ENCODE peak calls at places on chromosomes 6 and 20, in seven cellular contexts. Z is stimulated activated CD4-positive, alpha-beta T cell treated with anti-CD3 and anti-CD28 coated beads, TNF-alpha, amount 100 ng/mL, for 4 hours; X is epithelial cell of prostate; D is GDM1; O is activated CD4-positive, CD25-positive, alpha-beta regulatory T cell treated with anti-CD3 and anti-CD28 coated beads, Interleukin-2, amount 50 U/mL, for 16 hours; I is GM04504; J is kidney. A is an unnamed sample.

GRCh38 chr20:62002882-62003480 is 62.7 kb downstream of the TAF4 start:
- DNase-seq in Z (no peak), X (no peak), D (no peak), O (no peak), I (no peak), J (no peak), A (no peak)

GRCh38 chr6:38599261-38599660 is 40.5 kb downstream of the BTBD9 start:
- DNase-seq in Z (no peak), X (no peak), D (no peak), O (no peak), I (no peak), J (no peak), A (no peak)

GRCh38 chr6:2229742-2230141 is 15.7 kb downstream of the GMDS start:
- DNase-seq in Z (no peak), X (no peak), D (no peak), O (no peak), I (no peak), J (no peak), A (no peak)

GRCh38 chr20:20737158-20737557 is 24.7 kb upstream of the RALGAPA2 start:
- DNase-seq in Z (no peak), X (no peak), D (no peak), O (no peak), I (no peak), J (no peak), A (no peak)

GRCh38 chr6:1313755-1314503 is 2.0 kb downstream of the FOXQ1 start:
- DNase-seq in Z (no peak), X (no peak), D (no peak), O (no peak), I (no peak), J (peak), A (no peak)

GRCh38 chr6:132161283-132161682 is 210.1 kb upstream of the CCN2 start:
- DNase-seq in Z (no peak), X (no peak), D (peak), O (no peak), I (peak), J (no peak), A (no peak)

GRCh38 chr20:45097485-45098095 is 3.3 kb downstream of the KCNS1 start:
- DNase-seq in Z (no peak), X (no peak), D (no peak), O (no peak), I (no peak), J (no peak), A (no peak)

GRCh38 chr6:5438882-5439584 is 177.7 kb downstream of the FARS2 start:
- DNase-seq in Z (no peak), X (no peak), D (no peak), O (no peak), I (no peak), J (no peak), A (no peak)

GRCh38 chr6:114096553-114097172 is 125.7 kb upstream of the HDAC2 start:
- DNase-seq in Z (no peak), X (no peak), D (no peak), O (no peak), I (no peak), J (no peak), A (no peak)

GRCh38 chr6:124795879-124796838 is 166.1 kb upstream of the RNF217 start:
- DNase-seq in Z (no peak), X (no peak), D (no peak), O (no peak), I (peak), J (no peak), A (no peak)

GRCh38 chr6:24775520-24776058 is 852 bp downstream of the GMNN start:
- DNase-seq in Z (no peak), X (no peak), D (no peak), O (no peak), I (no peak), J (no peak), A (no peak)

GRCh38 chr20:62362991-62363919 is 3.9 kb downstream of the LAMA5 start:
- DNase-seq in Z (no peak), X (no peak), D (no peak), O (no peak), I (no peak), J (peak), A (no peak)

GRCh38 chr6:94501546-94501945 is 1075.8 kb upstream of the MANEA start:
- DNase-seq in Z (no peak), X (peak), D (no peak), O (no peak), I (no peak), J (no peak), A (no peak)

GRCh38 chr20:57065646-57066045 is 200.8 kb downstream of the BMP7 start:
- DNase-seq in Z (no peak), X (no peak), D (no peak), O (no peak), I (no peak), J (no peak), A (no peak)

GRCh38 chr6:26199773-26200728 is 112.8 kb downstream of the HFE start:
- DNase-seq in Z (no peak), X (no peak), D (no peak), O (no peak), I (no peak), J (no peak), A (no peak)

GRCh38 chr20:48858075-48858790 is 30.4 kb upstream of the PREX1 start:
- DNase-seq in Z (no peak), X (no peak), D (no peak), O (no peak), I (no peak), J (no peak), A (no peak)

GRCh38 chr20:1391640-1392442 is 1.0 kb downstream of the FKBP1A start:
- DNase-seq in Z (no peak), X (no peak), D (no peak), O (no peak), I (no peak), J (no peak), A (no peak)

GRCh38 chr6:151081658-151082057 is 158.1 kb upstream of the AKAP12 start:
- DNase-seq in Z (no peak), X (no peak), D (no peak), O (no peak), I (no peak), J (no peak), A (no peak)

GRCh38 chr20:63682384-63683139 is 13.9 kb upstream of the TNFRSF6B start:
- DNase-seq in Z (no peak), X (peak), D (no peak), O (no peak), I (peak), J (peak), A (peak)

GRCh38 chr6:83884523-83884922 is 25.0 kb downstream of the CYB5R4 start:
- DNase-seq in Z (no peak), X (no peak), D (no peak), O (no peak), I (no peak), J (no peak), A (no peak)

GRCh38 chr6:100657678-100658330 is 193.1 kb upstream of the SIM1 start:
- DNase-seq in Z (no peak), X (no peak), D (no peak), O (no peak), I (no peak), J (no peak), A (no peak)

GRCh38 chr20:8507231-8507630 is 375.2 kb downstream of the PLCB1 start:
- DNase-seq in Z (no peak), X (no peak), D (no peak), O (no peak), I (no peak), J (no peak), A (no peak)

GRCh38 chr6:141359953-141360352 is 772.8 kb upstream of the GJE1 start:
- DNase-seq in Z (no peak), X (no peak), D (no peak), O (no peak), I (peak), J (no peak), A (no peak)

GRCh38 chr6:98846021-98846380 is 11.6 kb downstream of the POU3F2 start:
- DNase-seq in Z (no peak), X (no peak), D (no peak), O (no peak), I (no peak), J (no peak), A (no peak)